ENCODE peak calls at places on chromosomes 2 and 18, in five cellular contexts. H, W, E, G and C are unnamed samples.

GRCh38 chr2:238383135-238383534 is 43.6 kb upstream of the ASB1 start:
- DNase-seq in E (no peak), H (no peak), G (no peak), W (no peak), C (no peak)

GRCh38 chr2:189407161-189407943 is 33.9 kb upstream of the WDR75 start:
- DNase-seq in H (no peak), G (no peak), W (no peak), E (no peak), C (no peak)

GRCh38 chr2:3102915-3103569 is 274.6 kb downstream of the EIPR1 start:
- DNase-seq in W (no peak), G (no peak), E (no peak), H (no peak), C (no peak)

GRCh38 chr2:134137182-134137595 is 116.7 kb upstream of the MGAT5 start:
- DNase-seq in G (peak), E (no peak), H (no peak), W (peak), C (no peak)

GRCh38 chr2:72788756-72789155 is 37.1 kb downstream of the EXOC6B start:
- DNase-seq in W (no peak), G (no peak), H (no peak), E (no peak), C (no peak)

GRCh38 chr18:50707841-50708240 is 112.0 kb downstream of the MRO start:
- DNase-seq in W (no peak), G (no peak), H (peak), E (no peak), C (no peak)

GRCh38 chr2:208375452-208376068 is 31.0 kb upstream of the PTH2R start:
- DNase-seq in E (no peak), H (no peak), W (no peak), G (no peak), C (no peak)

GRCh38 chr18:3269241-3269640 is 7.3 kb downstream of the MYL12B start:
- DNase-seq in W (no peak), G (no peak), H (no peak), E (no peak), C (no peak)